ENCODE peak calls at places on chromosomes 6 and 20, in six cellular contexts. G, J, K, I, M and C are unnamed samples.
A peak's percentile ranks its signal among the peaks of the same experiment; 100 is the strongest.

GRCh38 chr20:51767867-51768758 is at the start of gene ATP9A:
- DNase-seq in G (peak; percentile 61), K (peak; percentile 43), J (peak; percentile 64), M (peak; percentile 21), I (peak; percentile 37), C (peak; percentile 15)

GRCh38 chr20:33875055-33875454 is 63.9 kb downstream of the CHMP4B start:
- DNase-seq in G (no peak), K (no peak), J (no peak), I (no peak), M (no peak), C (no peak)

GRCh38 chr6:34129753-34130152 is 16.1 kb downstream of the GRM4 start:
- DNase-seq in G (no peak), I (no peak), J (no peak), K (no peak), M (no peak), C (no peak)

GRCh38 chr6:130018830-130019795 is 732 bp downstream of the L3MBTL3 start:
- DNase-seq in M (peak; percentile 40), G (peak; percentile 66), I (peak; percentile 25), K (peak; percentile 28), J (peak; percentile 57), C (peak; percentile 40)

GRCh38 chr6:80488190-80488589 is 381.7 kb downstream of the BCKDHB start:
- DNase-seq in G (no peak), K (no peak), M (no peak), J (no peak), I (no peak), C (no peak)

GRCh38 chr20:51494241-51495110 is 48.0 kb downstream of the NFATC2 start:
- DNase-seq in M (no peak), J (no peak), I (no peak), K (no peak), G (no peak), C (no peak)

GRCh38 chr20:25327521-25328235 is 63.0 kb downstream of the ABHD12 start:
- DNase-seq in J (no peak), M (no peak), K (no peak), I (no peak), G (no peak), C (no peak)

GRCh38 chr20:728022-728944 is 40.0 kb downstream of the SLC52A3 start:
- DNase-seq in G (peak; percentile 83), K (peak; percentile 41), J (peak; percentile 54), M (peak; percentile 11), I (peak; percentile 49), C (peak; percentile 89)

GRCh38 chr6:44002071-44002590 is 125.1 kb downstream of the MRPL14 start:
- DNase-seq in M (no peak), G (peak; percentile 26), I (peak; percentile 78), J (peak; percentile 40), K (no peak), C (peak; percentile 82)

GRCh38 chr20:63215101-63216040 is 560 bp downstream of the YTHDF1 start:
- DNase-seq in M (peak; percentile 64), G (peak; percentile 76), I (peak; percentile 25), K (no peak), J (no peak), C (peak; percentile 72)

GRCh38 chr20:48295445-48295903 is 510.2 kb upstream of the SULF2 start:
- DNase-seq in J (no peak), I (peak; percentile 49), G (peak; percentile 75), K (no peak), M (peak; percentile 87), C (no peak)

GRCh38 chr20:38198238-38198861 is 33.3 kb upstream of the TGM2 start:
- DNase-seq in G (no peak), J (no peak), M (no peak), I (no peak), K (no peak), C (no peak)

GRCh38 chr20:42700423-42700822 is 489.3 kb downstream of the PTPRT start:
- DNase-seq in M (no peak), J (no peak), K (no peak), I (no peak), G (no peak), C (no peak)

GRCh38 chr6:169961772-169962561 is 210.5 kb downstream of the ERMARD start:
- DNase-seq in J (peak; percentile 72), G (peak; percentile 71), M (no peak), K (no peak), I (no peak), C (no peak)

DNA sequence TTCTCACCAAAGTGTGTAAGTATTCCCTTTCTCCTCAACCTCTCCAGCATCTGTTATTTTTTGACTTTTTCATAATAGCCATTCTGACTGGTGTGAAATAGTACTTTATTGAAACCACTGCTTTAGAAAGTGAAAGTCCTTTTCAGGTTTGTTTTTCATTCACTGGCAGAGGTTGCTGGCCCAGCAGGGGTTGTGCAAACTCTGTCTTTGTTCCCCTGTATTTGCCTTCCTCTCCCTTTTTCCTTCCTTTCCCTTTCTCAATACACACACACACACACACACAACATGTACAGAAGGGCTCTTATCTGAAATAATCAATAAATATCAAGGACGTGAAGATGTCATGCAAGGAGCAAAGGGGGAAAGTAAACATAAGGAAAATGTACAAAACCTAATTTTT is 99.8 kb downstream of the LY86 start:
- DNase-seq in M (peak; percentile 25), J (no peak), I (no peak), K (no peak), G (no peak), C (no peak)
- H3K4me3 ChIP-seq in M (no peak overlapping the region), J (no peak overlapping the region), I (no peak overlapping the region), K (no peak overlapping the region), G (no peak overlapping the region), C (no peak overlapping the region)

GRCh38 chr6:110556317-110557115 is 80.1 kb upstream of the SLC22A16 start:
- DNase-seq in J (no peak), I (no peak), G (no peak), M (no peak), K (no peak), C (no peak)
- H3K9me3 ChIP-seq in J (no peaks in the 10 kb centered on the region), I (no peaks in the 10 kb centered on the region), G (no peaks in the 10 kb centered on the region), M (no peaks in the 10 kb centered on the region), K (no peaks in the 10 kb centered on the region), C (no peaks in the 10 kb centered on the region)

DNA sequence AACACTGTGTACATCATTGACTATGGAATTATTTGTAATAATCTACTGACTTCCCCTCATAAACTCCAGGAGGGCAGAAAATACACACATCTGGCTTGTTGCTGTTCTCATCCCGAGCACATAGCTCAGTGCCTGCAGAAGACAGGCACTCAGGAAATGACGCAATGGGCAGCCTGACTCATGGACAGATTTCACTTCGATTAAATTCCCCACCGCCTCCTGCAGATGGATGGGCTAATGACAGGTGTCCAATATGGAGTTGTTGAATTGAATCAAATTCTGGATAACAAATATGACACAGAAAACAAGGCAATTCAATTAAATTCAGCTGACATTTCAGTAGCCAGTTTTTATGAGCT is 9.1 kb downstream of the ANKRD60 start:
- DNase-seq in M (peak; percentile 74), G (no peak), J (no peak), K (no peak), I (no peak), C (no peak)
- TF ChIP-seq CTCF in M (no peak), G (no peak), J (no peak), K (no peak), I (no peak), C (no peak)

DNA sequence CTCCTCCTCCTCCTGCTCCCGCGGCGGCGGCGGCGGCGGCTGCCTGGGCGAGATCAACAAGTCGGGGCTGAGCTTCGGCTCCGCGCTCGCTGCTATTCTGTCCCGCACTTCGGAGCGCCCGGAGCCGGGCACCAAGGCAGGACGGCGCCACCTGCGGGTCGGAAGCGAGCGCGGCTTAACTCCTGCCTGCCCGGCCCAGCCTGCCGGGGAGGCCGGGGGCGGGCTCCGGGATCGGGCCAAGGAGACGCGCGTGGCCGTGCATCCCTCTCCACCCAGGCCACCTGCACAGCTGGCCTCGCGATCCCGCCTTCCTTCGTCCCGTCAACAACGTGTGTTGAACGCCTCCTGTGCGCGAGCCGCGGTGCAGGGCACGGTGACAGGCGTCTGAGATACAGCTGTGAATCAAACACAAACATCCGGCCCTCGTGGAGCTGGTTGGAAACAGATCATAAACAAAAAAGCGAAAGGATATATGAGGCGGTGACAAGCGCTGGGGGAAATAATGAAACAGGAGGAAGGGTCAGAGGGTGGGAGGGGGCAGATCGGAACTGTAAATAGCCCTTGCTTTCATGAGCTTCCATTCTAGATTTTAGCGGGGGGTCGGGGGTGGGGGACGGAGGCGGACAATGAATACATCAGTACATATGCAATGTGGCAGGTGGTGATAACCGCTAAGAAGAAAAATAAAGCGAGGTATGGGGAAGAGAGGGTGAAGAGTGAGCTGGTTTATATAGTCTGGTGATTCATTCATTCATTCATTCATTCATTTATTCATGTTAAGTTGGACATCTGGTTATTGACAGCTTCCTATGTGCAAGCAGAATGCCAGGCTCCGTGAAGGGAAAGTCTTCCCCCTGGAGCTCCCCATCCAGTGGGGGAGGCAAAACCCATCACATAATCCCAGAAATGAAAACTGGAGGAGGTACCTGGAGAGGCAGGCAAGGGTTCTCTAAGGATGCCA is 2.0 kb upstream of the KCNB1 start:
- DNase-seq in M (peak; percentile 59), G (peak; percentile 92), K (peak; percentile 86), I (peak; percentile 84), J (peak; percentile 90), C (peak; percentile 91)
- H3K4me3 ChIP-seq in M (peak overlapping the region; percentile 51), G (peak overlapping the region; percentile 5), K (peak overlapping the region; percentile 65), I (no peak overlapping the region), J (peak overlapping the region; percentile 34), C (peak overlapping the region; percentile 77)

DNA sequence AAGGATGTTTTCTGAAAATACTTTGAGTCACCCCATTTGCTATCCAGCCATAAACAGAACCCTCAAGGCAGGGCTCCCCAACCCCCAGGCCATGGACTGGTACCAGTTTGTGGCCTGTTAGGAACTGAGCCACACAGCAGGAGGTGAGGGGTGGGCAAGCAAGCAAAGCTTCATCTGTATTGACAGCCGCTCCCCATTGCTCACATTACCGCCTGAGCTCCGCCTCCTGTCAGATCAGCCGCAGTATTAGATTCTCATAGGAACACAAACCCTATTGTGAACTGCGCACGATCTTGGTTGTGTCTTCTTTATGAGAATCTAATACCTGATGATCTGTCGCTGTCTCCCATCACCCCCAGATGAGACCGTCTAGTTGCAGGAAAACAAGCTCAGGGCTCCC is 543.8 kb downstream of the CBLN4 start:
- DNase-seq in M (no peak), J (no peak), G (no peak), I (no peak), K (no peak), C (no peak)
- H3K9me3 ChIP-seq in M (no peaks in the 10 kb centered on the region), J (no peaks in the 10 kb centered on the region), G (no peaks in the 10 kb centered on the region), I (no peaks in the 10 kb centered on the region), K (no peaks in the 10 kb centered on the region), C (peaks cover 2% of the 10 kb centered on the region)

GRCh38 chr20:10047427-10047826 is 12.6 kb downstream of the ANKEF1 start:
- DNase-seq in M (peak; percentile 22), I (no peak), J (no peak), G (no peak), K (no peak), C (peak; percentile 45)
- TF ChIP-seq CTCF in M (peak; percentile 21), I (no peak), J (no peak), G (peak; percentile 7), K (no peak), C (peak; percentile 43)

DNA sequence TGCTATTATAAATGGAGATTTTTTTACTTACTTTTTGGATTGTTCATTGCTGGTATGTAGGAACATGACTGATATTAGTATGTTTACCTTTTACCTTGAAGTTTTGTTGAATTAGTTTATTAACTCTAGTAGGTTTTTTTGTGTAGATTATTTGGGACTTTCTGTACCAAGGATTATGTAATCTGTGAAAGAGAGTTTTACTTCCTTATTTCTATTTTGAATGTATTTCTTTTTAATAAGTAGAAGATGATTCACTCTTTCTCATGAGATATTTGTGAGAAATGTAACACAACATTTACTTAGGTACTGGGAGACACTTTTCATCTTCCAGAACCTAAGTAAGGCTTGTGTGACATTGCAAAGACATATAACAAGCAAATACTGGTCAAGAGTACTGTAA is 473.9 kb upstream of the HS3ST5 start:
- DNase-seq in J (no peak), K (no peak), I (no peak), G (no peak), M (no peak), C (no peak)
- H3K4me3 ChIP-seq in J (no peak overlapping the region), K (no peak overlapping the region), I (no peak overlapping the region), G (no peak overlapping the region), M (no peak overlapping the region), C (no peak overlapping the region)